ENCODE peak calls at places on chromosomes 13 and 19, in seven cellular contexts. One of them, this sample, is unnamed.

GRCh38 chr13:75760182-75760981 is 124.3 kb downstream of the LMO7 start:
- DNase-seq in HFF-Myc: no peak
- DNase-seq in choroid plexus epithelial cell: peak; percentile 45
- DNase-seq in right atrium auricular region: no peak
- DNase-seq in prostate gland: peak; percentile 65
- DNase-seq in left lung: peak; percentile 70
- DNase-seq in CD8-positive, alpha-beta T cell: no peak
- DNase-seq in this sample: peak; percentile 41

GRCh38 chr19:29966594-29967249 is 24.7 kb downstream of the URI1 start:
- DNase-seq in prostate gland: no peak
- DNase-seq in CD8-positive, alpha-beta T cell: no peak
- DNase-seq in HFF-Myc: no peak
- DNase-seq in right atrium auricular region: no peak
- DNase-seq in choroid plexus epithelial cell: peak; percentile 49
- DNase-seq in left lung: no peak
- DNase-seq in this sample: no peak

GRCh38 chr13:44884076-44884729 is 105.1 kb downstream of the NUFIP1 start:
- DNase-seq in prostate gland: no peak
- DNase-seq in right atrium auricular region: no peak
- DNase-seq in choroid plexus epithelial cell: peak; percentile 61
- DNase-seq in HFF-Myc: peak; percentile 40
- DNase-seq in left lung: no peak
- DNase-seq in CD8-positive, alpha-beta T cell: no peak
- DNase-seq in this sample: no peak

GRCh38 chr19:40205760-40206159 is 12.4 kb downstream of the TTC9B start:
- DNase-seq in prostate gland: no peak
- DNase-seq in CD8-positive, alpha-beta T cell: no peak
- DNase-seq in HFF-Myc: no peak
- DNase-seq in right atrium auricular region: no peak
- DNase-seq in left lung: no peak
- DNase-seq in choroid plexus epithelial cell: no peak
- DNase-seq in this sample: no peak

GRCh38 chr19:20066861-20067260 is 10.9 kb upstream of the ZNF90 start:
- DNase-seq in right atrium auricular region: no peak
- DNase-seq in left lung: no peak
- DNase-seq in CD8-positive, alpha-beta T cell: no peak
- DNase-seq in HFF-Myc: no peak
- DNase-seq in choroid plexus epithelial cell: no peak
- DNase-seq in prostate gland: no peak
- DNase-seq in this sample: no peak

GRCh38 chr13:49938921-49939320 is 2.8 kb upstream of the SPRYD7 start:
- DNase-seq in HFF-Myc: no peak
- DNase-seq in CD8-positive, alpha-beta T cell: no peak
- DNase-seq in right atrium auricular region: no peak
- DNase-seq in prostate gland: no peak
- DNase-seq in choroid plexus epithelial cell: no peak
- DNase-seq in left lung: peak; percentile 43
- DNase-seq in this sample: no peak

GRCh38 chr13:93875527-93875926 is 604.0 kb downstream of the DCT start:
- DNase-seq in right atrium auricular region: no peak
- DNase-seq in left lung: no peak
- DNase-seq in choroid plexus epithelial cell: peak; percentile 65
- DNase-seq in CD8-positive, alpha-beta T cell: no peak
- DNase-seq in prostate gland: no peak
- DNase-seq in HFF-Myc: no peak
- DNase-seq in this sample: no peak

GRCh38 chr13:31105020-31105800 is 56.5 kb downstream of the HSPH1 start:
- DNase-seq in prostate gland: no peak
- DNase-seq in choroid plexus epithelial cell: peak; percentile 42
- DNase-seq in left lung: no peak
- DNase-seq in HFF-Myc: no peak
- DNase-seq in right atrium auricular region: no peak
- DNase-seq in CD8-positive, alpha-beta T cell: no peak
- DNase-seq in this sample: peak; percentile 31

GRCh38 chr19:51480590-51480989 is 2.3 kb downstream of the CEACAM18 start:
- DNase-seq in right atrium auricular region: no peak
- DNase-seq in HFF-Myc: no peak
- DNase-seq in left lung: no peak
- DNase-seq in choroid plexus epithelial cell: peak; percentile 20
- DNase-seq in prostate gland: no peak
- DNase-seq in CD8-positive, alpha-beta T cell: no peak
- DNase-seq in this sample: peak; percentile 6

GRCh38 chr19:52138614-52139290 is 986 bp downstream of the ZNF616 start:
- DNase-seq in right atrium auricular region: no peak
- DNase-seq in HFF-Myc: no peak
- DNase-seq in left lung: no peak
- DNase-seq in prostate gland: peak; percentile 48
- DNase-seq in CD8-positive, alpha-beta T cell: no peak
- DNase-seq in choroid plexus epithelial cell: peak; percentile 15
- DNase-seq in this sample: no peak

GRCh38 chr13:40187324-40187795 is 479.1 kb downstream of the FOXO1 start:
- DNase-seq in CD8-positive, alpha-beta T cell: peak; percentile 76
- DNase-seq in right atrium auricular region: no peak
- DNase-seq in left lung: no peak
- DNase-seq in prostate gland: no peak
- DNase-seq in choroid plexus epithelial cell: no peak
- DNase-seq in HFF-Myc: no peak
- DNase-seq in this sample: no peak

GRCh38 chr13:52848455-52849190 is at the start of gene PCDH8:
- DNase-seq in right atrium auricular region: no peak
- DNase-seq in prostate gland: no peak
- DNase-seq in HFF-Myc: no peak
- DNase-seq in choroid plexus epithelial cell: no peak
- DNase-seq in left lung: no peak
- DNase-seq in CD8-positive, alpha-beta T cell: no peak
- DNase-seq in this sample: no peak

GRCh38 chr19:55369651-55370304 is 485 bp downstream of the IL11 start:
- DNase-seq in HFF-Myc: no peak
- DNase-seq in prostate gland: no peak
- DNase-seq in left lung: no peak
- DNase-seq in CD8-positive, alpha-beta T cell: no peak
- DNase-seq in choroid plexus epithelial cell: peak; percentile 72
- DNase-seq in right atrium auricular region: no peak
- DNase-seq in this sample: no peak

GRCh38 chr13:42486711-42487198 is 87.2 kb upstream of the TNFSF11 start:
- DNase-seq in prostate gland: no peak
- DNase-seq in left lung: no peak
- DNase-seq in right atrium auricular region: no peak
- DNase-seq in CD8-positive, alpha-beta T cell: no peak
- DNase-seq in HFF-Myc: no peak
- DNase-seq in choroid plexus epithelial cell: peak; percentile 96
- DNase-seq in this sample: no peak

DNA sequence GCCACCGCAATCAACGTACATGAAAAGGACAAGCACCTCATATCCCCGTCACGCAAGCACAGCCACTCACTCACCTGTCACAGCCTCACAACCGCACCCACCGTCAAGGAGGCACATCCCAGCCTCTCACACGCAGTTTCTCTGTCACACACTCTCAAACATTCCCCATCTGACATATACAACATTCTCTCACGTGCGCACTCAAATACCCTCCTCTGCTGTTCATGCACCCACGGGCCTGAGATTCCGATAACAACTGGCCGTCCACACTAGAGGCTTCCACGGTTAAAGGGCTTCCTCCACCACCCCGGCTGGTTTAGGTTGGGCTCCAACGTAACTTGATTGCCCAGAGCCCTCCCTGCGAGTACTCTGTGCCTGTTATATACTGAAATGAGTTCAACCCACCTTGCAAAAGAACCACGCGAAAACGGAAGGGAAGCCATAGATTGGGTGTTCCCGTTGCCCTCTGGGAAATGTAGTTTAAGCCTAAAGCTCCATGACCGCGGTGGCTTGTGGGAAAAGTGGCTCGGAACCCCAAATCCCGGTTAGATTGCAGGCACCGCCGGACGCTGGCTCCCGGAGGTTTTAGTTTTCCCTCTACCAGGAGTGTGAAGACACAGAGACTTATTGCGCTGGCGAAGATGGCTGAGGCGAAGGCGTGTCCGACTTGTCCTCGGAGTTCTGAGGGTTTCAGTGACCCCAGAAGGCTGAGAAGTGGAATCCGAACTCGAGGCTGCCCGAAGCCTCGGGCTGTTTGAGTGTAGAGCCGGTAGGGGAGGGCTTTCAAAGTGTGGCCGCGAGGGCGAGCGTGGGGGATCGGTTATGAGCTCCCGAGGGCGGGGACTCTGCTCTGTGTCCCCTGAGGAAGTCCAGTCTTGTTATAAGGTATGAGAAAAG is at the start of gene ZNF573:
- DNase-seq in right atrium auricular region: peak; percentile 81
- DNase-seq in left lung: peak; percentile 87
- DNase-seq in choroid plexus epithelial cell: peak; percentile 92
- DNase-seq in HFF-Myc: peak; percentile 83
- DNase-seq in prostate gland: peak; percentile 89
- DNase-seq in CD8-positive, alpha-beta T cell: peak; percentile 82
- DNase-seq in this sample: peak; percentile 67
- TF ChIP-seq CTCF in right atrium auricular region: no peak
- TF ChIP-seq CTCF in left lung: peak; percentile 21
- TF ChIP-seq CTCF in choroid plexus epithelial cell: peak; percentile 45
- TF ChIP-seq CTCF in HFF-Myc: no peak
- TF ChIP-seq CTCF in prostate gland: peak; percentile 22
- TF ChIP-seq CTCF in CD8-positive, alpha-beta T cell: no peak
- TF ChIP-seq CTCF in this sample: no peak

GRCh38 chr19:2663920-2664571 is 38.4 kb downstream of the GNG7 start:
- DNase-seq in left lung: no peak
- DNase-seq in HFF-Myc: no peak
- DNase-seq in right atrium auricular region: peak; percentile 69
- DNase-seq in prostate gland: no peak
- DNase-seq in CD8-positive, alpha-beta T cell: no peak
- DNase-seq in choroid plexus epithelial cell: no peak
- DNase-seq in this sample: no peak

GRCh38 chr19:2665103-2665502 is 37.4 kb downstream of the GNG7 start:
- DNase-seq in HFF-Myc: no peak
- DNase-seq in prostate gland: no peak
- DNase-seq in left lung: no peak
- DNase-seq in CD8-positive, alpha-beta T cell: no peak
- DNase-seq in choroid plexus epithelial cell: no peak
- DNase-seq in right atrium auricular region: no peak
- DNase-seq in this sample: no peak

GRCh38 chr19:2666344-2666994 is 36.0 kb downstream of the GNG7 start:
- DNase-seq in left lung: no peak
- DNase-seq in choroid plexus epithelial cell: no peak
- DNase-seq in HFF-Myc: no peak
- DNase-seq in prostate gland: no peak
- DNase-seq in right atrium auricular region: no peak
- DNase-seq in CD8-positive, alpha-beta T cell: no peak
- DNase-seq in this sample: no peak

GRCh38 chr19:2670217-2670616 is 32.3 kb downstream of the GNG7 start:
- DNase-seq in right atrium auricular region: no peak
- DNase-seq in prostate gland: no peak
- DNase-seq in choroid plexus epithelial cell: no peak
- DNase-seq in HFF-Myc: no peak
- DNase-seq in CD8-positive, alpha-beta T cell: no peak
- DNase-seq in left lung: no peak
- DNase-seq in this sample: no peak

DNA sequence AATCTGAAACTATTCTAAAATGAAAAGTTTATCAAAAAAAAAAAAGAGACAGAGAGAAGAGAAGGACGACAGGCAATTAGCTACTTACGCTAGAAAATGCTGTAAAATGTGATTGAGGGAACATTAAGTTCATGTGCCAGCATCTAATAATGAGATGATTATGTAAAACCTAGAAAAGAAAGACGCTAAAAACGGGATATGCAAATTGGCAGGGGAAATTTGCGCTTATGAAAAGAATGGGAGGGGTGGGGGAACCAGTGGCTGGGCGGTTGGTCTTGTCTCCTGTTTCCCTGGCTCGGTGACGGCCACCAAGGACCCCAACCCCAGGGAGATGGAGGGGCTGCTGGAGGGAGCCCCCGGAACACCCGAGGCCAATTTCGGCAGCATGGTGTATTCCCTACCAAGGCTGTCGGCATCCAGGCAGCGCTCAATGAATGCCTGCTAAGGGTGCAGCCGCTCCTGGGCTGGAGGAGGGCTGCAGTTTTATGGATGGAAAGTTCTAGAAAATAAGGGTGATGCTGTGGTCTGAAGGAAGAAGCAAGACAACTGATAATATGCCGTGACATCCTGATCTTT is 34.2 kb downstream of the GNG7 start:
- DNase-seq in left lung: no peak
- DNase-seq in prostate gland: no peak
- DNase-seq in choroid plexus epithelial cell: no peak
- DNase-seq in right atrium auricular region: no peak
- DNase-seq in CD8-positive, alpha-beta T cell: no peak
- DNase-seq in HFF-Myc: no peak
- DNase-seq in this sample: no peak
- H3K4me3 ChIP-seq in left lung: no peak overlapping the region
- H3K4me3 ChIP-seq in prostate gland: no peak overlapping the region
- H3K4me3 ChIP-seq in choroid plexus epithelial cell: no peak overlapping the region
- H3K4me3 ChIP-seq in right atrium auricular region: no peak overlapping the region
- H3K4me3 ChIP-seq in CD8-positive, alpha-beta T cell: no peak overlapping the region
- H3K4me3 ChIP-seq in HFF-Myc: no peak overlapping the region
- H3K4me3 ChIP-seq in this sample: no peak overlapping the region

GRCh38 chr19:1243768-1244692 is 2.5 kb downstream of the ATP5F1D start:
- DNase-seq in right atrium auricular region: peak; percentile 89
- DNase-seq in prostate gland: peak; percentile 87
- DNase-seq in CD8-positive, alpha-beta T cell: peak; percentile 87
- DNase-seq in left lung: peak; percentile 90
- DNase-seq in choroid plexus epithelial cell: peak; percentile 88
- DNase-seq in HFF-Myc: no peak
- DNase-seq in this sample: no peak

GRCh38 chr19:1239796-1240737 is 1.5 kb upstream of the ATP5F1D start:
- DNase-seq in right atrium auricular region: peak; percentile 88
- DNase-seq in HFF-Myc: no peak
- DNase-seq in prostate gland: peak; percentile 76
- DNase-seq in CD8-positive, alpha-beta T cell: peak; percentile 85
- DNase-seq in left lung: peak; percentile 87
- DNase-seq in choroid plexus epithelial cell: peak; percentile 93
- DNase-seq in this sample: no peak

GRCh38 chr19:1240925-1241324 is 626 bp upstream of the ATP5F1D start:
- DNase-seq in right atrium auricular region: no peak
- DNase-seq in CD8-positive, alpha-beta T cell: no peak
- DNase-seq in left lung: no peak
- DNase-seq in choroid plexus epithelial cell: no peak
- DNase-seq in prostate gland: no peak
- DNase-seq in HFF-Myc: no peak
- DNase-seq in this sample: no peak

GRCh38 chr19:1239420-1239795 is 1.6 kb upstream of the CBARP start:
- DNase-seq in CD8-positive, alpha-beta T cell: no peak
- DNase-seq in prostate gland: no peak
- DNase-seq in choroid plexus epithelial cell: no peak
- DNase-seq in HFF-Myc: no peak
- DNase-seq in left lung: peak; percentile 43
- DNase-seq in right atrium auricular region: no peak
- DNase-seq in this sample: no peak

GRCh38 chr19:1241417-1242095 is at the start of gene ATP5F1D:
- DNase-seq in right atrium auricular region: peak; percentile 92
- DNase-seq in left lung: peak; percentile 96
- DNase-seq in choroid plexus epithelial cell: peak; percentile 98
- DNase-seq in HFF-Myc: no peak
- DNase-seq in CD8-positive, alpha-beta T cell: peak; percentile 92
- DNase-seq in prostate gland: peak; percentile 92
- DNase-seq in this sample: no peak
- TF ChIP-seq CTCF in right atrium auricular region: no peak
- TF ChIP-seq CTCF in left lung: no peak
- TF ChIP-seq CTCF in choroid plexus epithelial cell: no peak
- TF ChIP-seq CTCF in HFF-Myc: no peak
- TF ChIP-seq CTCF in CD8-positive, alpha-beta T cell: no peak
- TF ChIP-seq CTCF in prostate gland: peak; percentile 37
- TF ChIP-seq CTCF in this sample: no peak

GRCh38 chr13:38602261-38602660 is 84.6 kb upstream of the FREM2 start:
- DNase-seq in choroid plexus epithelial cell: peak; percentile 6
- DNase-seq in right atrium auricular region: no peak
- DNase-seq in left lung: no peak
- DNase-seq in CD8-positive, alpha-beta T cell: no peak
- DNase-seq in HFF-Myc: no peak
- DNase-seq in prostate gland: no peak
- DNase-seq in this sample: no peak
- H3K4me3 ChIP-seq in choroid plexus epithelial cell: no peak overlapping the region
- H3K4me3 ChIP-seq in right atrium auricular region: no peak overlapping the region
- H3K4me3 ChIP-seq in left lung: no peak overlapping the region
- H3K4me3 ChIP-seq in CD8-positive, alpha-beta T cell: no peak overlapping the region
- H3K4me3 ChIP-seq in HFF-Myc: no peak overlapping the region
- H3K4me3 ChIP-seq in prostate gland: no peak overlapping the region
- H3K4me3 ChIP-seq in this sample: no peak overlapping the region